ENCODE peak calls at places on chromosomes 11 and 22, in seven cellular contexts. One of them, this sample, is unnamed.

GRCh38 chr22:23179381-23180294 is 671 bp upstream of the BCR start:
- DNase-seq in HCT116: no peak
- DNase-seq in coronary artery: peak
- DNase-seq in lower lobe of right lung: peak
- DNase-seq in ovary: peak
- DNase-seq in body of pancreas: peak
- DNase-seq in fibroblast of lung: no peak
- DNase-seq in this sample: peak

GRCh38 chr22:39567135-39567946 is 3.2 kb upstream of the CACNA1I start:
- DNase-seq in fibroblast of lung: no peak
- DNase-seq in body of pancreas: no peak
- DNase-seq in HCT116: no peak
- DNase-seq in ovary: no peak
- DNase-seq in coronary artery: no peak
- DNase-seq in lower lobe of right lung: no peak
- DNase-seq in this sample: peak

GRCh38 chr11:43942651-43943356 is 367 bp downstream of the C11orf96 start:
- DNase-seq in ovary: peak
- DNase-seq in lower lobe of right lung: peak
- DNase-seq in HCT116: no peak
- DNase-seq in fibroblast of lung: peak
- DNase-seq in body of pancreas: peak
- DNase-seq in coronary artery: no peak
- DNase-seq in this sample: no peak

GRCh38 chr22:35337932-35338331 is 38.2 kb downstream of the TOM1 start:
- DNase-seq in coronary artery: no peak
- DNase-seq in fibroblast of lung: no peak
- DNase-seq in ovary: no peak
- DNase-seq in HCT116: no peak
- DNase-seq in lower lobe of right lung: no peak
- DNase-seq in body of pancreas: no peak
- DNase-seq in this sample: peak

GRCh38 chr22:24938741-24939341 is 7.7 kb downstream of the LHFPL7 start:
- DNase-seq in fibroblast of lung: peak
- DNase-seq in ovary: no peak
- DNase-seq in lower lobe of right lung: no peak
- DNase-seq in body of pancreas: peak
- DNase-seq in HCT116: no peak
- DNase-seq in coronary artery: no peak
- DNase-seq in this sample: peak

GRCh38 chr11:61911701-61912529 is 5.5 kb downstream of the RAB3IL1 start:
- DNase-seq in lower lobe of right lung: peak
- DNase-seq in coronary artery: peak
- DNase-seq in body of pancreas: no peak
- DNase-seq in ovary: peak
- DNase-seq in fibroblast of lung: no peak
- DNase-seq in HCT116: no peak
- DNase-seq in this sample: no peak

GRCh38 chr11:8832571-8833260 is 78.3 kb upstream of the AKIP1 start:
- DNase-seq in lower lobe of right lung: peak
- DNase-seq in coronary artery: no peak
- DNase-seq in body of pancreas: no peak
- DNase-seq in fibroblast of lung: peak
- DNase-seq in ovary: no peak
- DNase-seq in HCT116: no peak
- DNase-seq in this sample: peak

GRCh38 chr11:61004841-61005240 is 33.4 kb downstream of the CD6 start:
- DNase-seq in lower lobe of right lung: no peak
- DNase-seq in ovary: no peak
- DNase-seq in HCT116: no peak
- DNase-seq in fibroblast of lung: peak
- DNase-seq in coronary artery: no peak
- DNase-seq in body of pancreas: no peak
- DNase-seq in this sample: no peak

GRCh38 chr11:79090191-79090590 is 350.6 kb downstream of the TENM4 start:
- DNase-seq in ovary: no peak
- DNase-seq in lower lobe of right lung: no peak
- DNase-seq in body of pancreas: no peak
- DNase-seq in coronary artery: no peak
- DNase-seq in HCT116: no peak
- DNase-seq in fibroblast of lung: no peak
- DNase-seq in this sample: no peak

GRCh38 chr22:19065929-19066328 is 56.3 kb downstream of the DGCR2 start:
- DNase-seq in coronary artery: peak
- DNase-seq in HCT116: no peak
- DNase-seq in ovary: no peak
- DNase-seq in fibroblast of lung: no peak
- DNase-seq in lower lobe of right lung: peak
- DNase-seq in body of pancreas: no peak
- DNase-seq in this sample: no peak

GRCh38 chr22:41842996-41843970 is 10.4 kb downstream of the SREBF2 start:
- DNase-seq in fibroblast of lung: no peak
- DNase-seq in ovary: no peak
- DNase-seq in coronary artery: no peak
- DNase-seq in lower lobe of right lung: no peak
- DNase-seq in body of pancreas: peak
- DNase-seq in HCT116: no peak
- DNase-seq in this sample: no peak

GRCh38 chr11:27295928-27296327 is 67.1 kb downstream of the CCDC34 start:
- DNase-seq in ovary: no peak
- DNase-seq in body of pancreas: no peak
- DNase-seq in coronary artery: no peak
- DNase-seq in HCT116: no peak
- DNase-seq in lower lobe of right lung: no peak
- DNase-seq in fibroblast of lung: no peak
- DNase-seq in this sample: no peak

GRCh38 chr11:13368041-13368446 is 90.5 kb downstream of the BMAL1 start:
- DNase-seq in fibroblast of lung: peak
- DNase-seq in HCT116: no peak
- DNase-seq in ovary: no peak
- DNase-seq in body of pancreas: no peak
- DNase-seq in coronary artery: no peak
- DNase-seq in lower lobe of right lung: no peak
- DNase-seq in this sample: no peak

GRCh38 chr11:65266210-65266609 is 4.4 kb downstream of the POLA2 start:
- DNase-seq in body of pancreas: no peak
- DNase-seq in ovary: no peak
- DNase-seq in lower lobe of right lung: no peak
- DNase-seq in HCT116: no peak
- DNase-seq in fibroblast of lung: no peak
- DNase-seq in coronary artery: no peak
- DNase-seq in this sample: no peak
- TF ChIP-seq CTCF in body of pancreas: peak
- TF ChIP-seq CTCF in ovary: no peak
- TF ChIP-seq CTCF in lower lobe of right lung: no peak
- TF ChIP-seq CTCF in HCT116: peak
- TF ChIP-seq CTCF in fibroblast of lung: no peak
- TF ChIP-seq CTCF in coronary artery: no peak
- TF ChIP-seq CTCF in this sample: no peak

GRCh38 chr11:118263694-118264567 is at the start of gene MPZL2:
- DNase-seq in ovary: no peak
- DNase-seq in coronary artery: no peak
- DNase-seq in lower lobe of right lung: peak
- DNase-seq in HCT116: peak
- DNase-seq in fibroblast of lung: no peak
- DNase-seq in body of pancreas: peak
- DNase-seq in this sample: no peak
- H3K4me3 ChIP-seq in ovary: peak
- H3K4me3 ChIP-seq in coronary artery: peak
- H3K4me3 ChIP-seq in lower lobe of right lung: peak
- H3K4me3 ChIP-seq in HCT116: peak
- H3K4me3 ChIP-seq in fibroblast of lung: no peak
- H3K4me3 ChIP-seq in body of pancreas: peak
- H3K4me3 ChIP-seq in this sample: peak

GRCh38 chr11:128345316-128345715 is 242.0 kb downstream of the ETS1 start:
- DNase-seq in coronary artery: no peak
- DNase-seq in lower lobe of right lung: no peak
- DNase-seq in fibroblast of lung: no peak
- DNase-seq in ovary: no peak
- DNase-seq in HCT116: no peak
- DNase-seq in body of pancreas: no peak
- DNase-seq in this sample: no peak
- TF ChIP-seq CTCF in coronary artery: no peak
- TF ChIP-seq CTCF in lower lobe of right lung: no peak
- TF ChIP-seq CTCF in fibroblast of lung: no peak
- TF ChIP-seq CTCF in ovary: no peak
- TF ChIP-seq CTCF in HCT116: no peak
- TF ChIP-seq CTCF in body of pancreas: no peak
- TF ChIP-seq CTCF in this sample: no peak

DNA sequence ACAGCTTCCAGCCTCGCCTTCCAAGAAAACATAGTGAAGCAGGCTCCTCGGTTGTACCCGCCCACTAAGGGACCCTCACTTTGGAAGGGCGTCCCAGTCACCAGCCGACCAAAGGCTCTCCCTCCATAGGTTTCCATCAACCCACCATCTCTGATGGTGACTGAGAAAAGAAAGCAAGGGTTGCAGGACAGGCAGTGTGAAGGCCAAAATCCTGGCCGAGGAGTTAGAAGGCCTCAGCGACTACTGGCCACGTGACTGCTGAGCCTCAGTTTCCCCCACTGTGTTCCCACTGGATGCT is 2.7 kb downstream of the FXYD6 start:
- DNase-seq in coronary artery: peak
- DNase-seq in HCT116: no peak
- DNase-seq in ovary: no peak
- DNase-seq in body of pancreas: no peak
- DNase-seq in lower lobe of right lung: no peak
- DNase-seq in fibroblast of lung: no peak
- DNase-seq in this sample: no peak
- H3K4me3 ChIP-seq in coronary artery: no peak
- H3K4me3 ChIP-seq in HCT116: no peak
- H3K4me3 ChIP-seq in ovary: no peak
- H3K4me3 ChIP-seq in body of pancreas: no peak
- H3K4me3 ChIP-seq in lower lobe of right lung: peak
- H3K4me3 ChIP-seq in fibroblast of lung: no peak
- H3K4me3 ChIP-seq in this sample: no peak

This sample was measured in GM12865.